ENCODE peak calls at places on chromosomes 7 and 10, in six cellular contexts. One of them, this sample, is unnamed.

GRCh38 chr7:12456506-12456905 is 52.8 kb upstream of the VWDE start:
- DNase-seq in body of pancreas: no peak
- DNase-seq in A549: no peak
- DNase-seq in sigmoid colon: no peak
- DNase-seq in hepatocyte: no peak
- DNase-seq in choroid plexus epithelial cell: peak
- DNase-seq in this sample: no peak

GRCh38 chr10:31940839-31941653 is 12.4 kb upstream of the ARHGAP12 start:
- DNase-seq in body of pancreas: peak
- DNase-seq in A549: peak
- DNase-seq in sigmoid colon: no peak
- DNase-seq in hepatocyte: peak
- DNase-seq in choroid plexus epithelial cell: peak
- DNase-seq in this sample: peak

GRCh38 chr10:71893258-71893815 is 42.3 kb upstream of the PSAP start:
- DNase-seq in body of pancreas: no peak
- DNase-seq in A549: no peak
- DNase-seq in sigmoid colon: no peak
- DNase-seq in hepatocyte: no peak
- DNase-seq in choroid plexus epithelial cell: no peak
- DNase-seq in this sample: no peak

GRCh38 chr7:106050743-106051110 is 61.4 kb downstream of the SYPL1 start:
- DNase-seq in body of pancreas: no peak
- DNase-seq in A549: no peak
- DNase-seq in sigmoid colon: no peak
- DNase-seq in hepatocyte: peak
- DNase-seq in choroid plexus epithelial cell: peak
- DNase-seq in this sample: peak

GRCh38 chr10:27345455-27345909 is 104.9 kb upstream of the ACBD5 start:
- DNase-seq in body of pancreas: no peak
- DNase-seq in A549: no peak
- DNase-seq in sigmoid colon: no peak
- DNase-seq in hepatocyte: no peak
- DNase-seq in choroid plexus epithelial cell: no peak
- DNase-seq in this sample: no peak

GRCh38 chr10:5283305-5284158 is 81.2 kb upstream of the UCN3 start:
- DNase-seq in body of pancreas: peak
- DNase-seq in A549: peak
- DNase-seq in sigmoid colon: peak
- DNase-seq in hepatocyte: peak
- DNase-seq in choroid plexus epithelial cell: peak
- DNase-seq in this sample: peak

GRCh38 chr7:101237206-101238067 is at the start of gene CLDN15:
- DNase-seq in body of pancreas: peak
- DNase-seq in A549: no peak
- DNase-seq in sigmoid colon: peak
- DNase-seq in hepatocyte: peak
- DNase-seq in choroid plexus epithelial cell: peak
- DNase-seq in this sample: peak

GRCh38 chr10:88343761-88344484 is 239.2 kb downstream of the RNLS start:
- DNase-seq in body of pancreas: no peak
- DNase-seq in A549: no peak
- DNase-seq in sigmoid colon: no peak
- DNase-seq in hepatocyte: no peak
- DNase-seq in choroid plexus epithelial cell: no peak
- DNase-seq in this sample: peak

GRCh38 chr10:94889123-94889522 is 49.3 kb upstream of the CYP2C9 start:
- DNase-seq in body of pancreas: no peak
- DNase-seq in A549: no peak
- DNase-seq in sigmoid colon: no peak
- DNase-seq in hepatocyte: no peak
- DNase-seq in choroid plexus epithelial cell: no peak
- DNase-seq in this sample: no peak

GRCh38 chr10:60719721-60720120 is 58.6 kb upstream of the CDK1 start:
- DNase-seq in body of pancreas: no peak
- DNase-seq in A549: no peak
- DNase-seq in sigmoid colon: no peak
- DNase-seq in hepatocyte: no peak
- DNase-seq in choroid plexus epithelial cell: no peak
- DNase-seq in this sample: no peak

GRCh38 chr7:333399-333776 is 43.4 kb downstream of the FOXL3 start:
- DNase-seq in body of pancreas: peak
- DNase-seq in A549: peak
- DNase-seq in sigmoid colon: peak
- DNase-seq in hepatocyte: peak
- DNase-seq in choroid plexus epithelial cell: peak
- DNase-seq in this sample: peak

GRCh38 chr10:3830946-3831345 is 45.9 kb upstream of the KLF6 start:
- DNase-seq in body of pancreas: no peak
- DNase-seq in A549: no peak
- DNase-seq in sigmoid colon: no peak
- DNase-seq in hepatocyte: no peak
- DNase-seq in choroid plexus epithelial cell: peak
- DNase-seq in this sample: no peak

GRCh38 chr10:124545346-124545745 is 83.7 kb downstream of the LHPP start:
- DNase-seq in body of pancreas: no peak
- DNase-seq in A549: no peak
- DNase-seq in sigmoid colon: no peak
- DNase-seq in hepatocyte: no peak
- DNase-seq in choroid plexus epithelial cell: no peak
- DNase-seq in this sample: no peak

GRCh38 chr7:100602889-100603696 is 930 bp downstream of the PCOLCE start:
- DNase-seq in body of pancreas: no peak
- DNase-seq in A549: no peak
- DNase-seq in sigmoid colon: peak
- DNase-seq in hepatocyte: peak
- DNase-seq in choroid plexus epithelial cell: peak
- DNase-seq in this sample: peak

GRCh38 chr7:137983308-137984008 is 18.4 kb downstream of the CREB3L2 start:
- DNase-seq in body of pancreas: no peak
- DNase-seq in A549: no peak
- DNase-seq in sigmoid colon: no peak
- DNase-seq in hepatocyte: peak
- DNase-seq in choroid plexus epithelial cell: no peak
- DNase-seq in this sample: no peak

GRCh38 chr7:129845972-129846327 is 106.8 kb downstream of the UBE2H start:
- DNase-seq in body of pancreas: no peak
- DNase-seq in A549: no peak
- DNase-seq in sigmoid colon: no peak
- DNase-seq in hepatocyte: no peak
- DNase-seq in choroid plexus epithelial cell: peak
- DNase-seq in this sample: peak

GRCh38 chr7:24981544-24981951 is 1.6 kb upstream of the OSBPL3 start:
- DNase-seq in body of pancreas: peak
- DNase-seq in A549: peak
- DNase-seq in sigmoid colon: peak
- DNase-seq in hepatocyte: peak
- DNase-seq in choroid plexus epithelial cell: peak
- DNase-seq in this sample: peak

GRCh38 chr10:8331896-8332729 is 277.6 kb downstream of the GATA3 start:
- DNase-seq in body of pancreas: peak
- DNase-seq in A549: peak
- DNase-seq in sigmoid colon: no peak
- DNase-seq in hepatocyte: peak
- DNase-seq in choroid plexus epithelial cell: peak
- DNase-seq in this sample: peak

DNA sequence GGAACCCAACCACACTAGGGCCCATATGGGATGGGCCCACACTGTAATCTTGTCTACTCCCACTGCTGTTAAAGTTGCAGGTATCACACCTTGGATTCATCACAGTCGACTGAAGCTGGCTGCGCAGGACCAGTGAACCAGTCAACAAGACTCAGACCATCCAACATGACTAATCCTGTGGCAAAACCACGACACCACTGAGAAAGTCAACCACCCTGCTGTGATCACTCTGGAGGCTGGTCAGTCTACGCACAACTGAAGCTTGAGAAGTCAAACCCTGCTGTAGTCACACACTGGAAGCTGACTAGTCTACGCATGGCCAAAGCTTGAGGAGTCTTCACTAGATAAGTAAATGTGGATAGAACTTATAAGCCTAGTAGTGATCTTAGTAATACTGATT is 9.6 kb upstream of the CYREN start:
- DNase-seq in body of pancreas: peak
- DNase-seq in A549: no peak
- DNase-seq in sigmoid colon: no peak
- DNase-seq in hepatocyte: no peak
- DNase-seq in choroid plexus epithelial cell: no peak
- DNase-seq in this sample: no peak
- H3K4me3 ChIP-seq in body of pancreas: no peak
- H3K4me3 ChIP-seq in A549: no peak
- H3K4me3 ChIP-seq in sigmoid colon: no peak
- H3K4me3 ChIP-seq in hepatocyte: no peak
- H3K4me3 ChIP-seq in choroid plexus epithelial cell: no peak
- H3K4me3 ChIP-seq in this sample: no peak

DNA sequence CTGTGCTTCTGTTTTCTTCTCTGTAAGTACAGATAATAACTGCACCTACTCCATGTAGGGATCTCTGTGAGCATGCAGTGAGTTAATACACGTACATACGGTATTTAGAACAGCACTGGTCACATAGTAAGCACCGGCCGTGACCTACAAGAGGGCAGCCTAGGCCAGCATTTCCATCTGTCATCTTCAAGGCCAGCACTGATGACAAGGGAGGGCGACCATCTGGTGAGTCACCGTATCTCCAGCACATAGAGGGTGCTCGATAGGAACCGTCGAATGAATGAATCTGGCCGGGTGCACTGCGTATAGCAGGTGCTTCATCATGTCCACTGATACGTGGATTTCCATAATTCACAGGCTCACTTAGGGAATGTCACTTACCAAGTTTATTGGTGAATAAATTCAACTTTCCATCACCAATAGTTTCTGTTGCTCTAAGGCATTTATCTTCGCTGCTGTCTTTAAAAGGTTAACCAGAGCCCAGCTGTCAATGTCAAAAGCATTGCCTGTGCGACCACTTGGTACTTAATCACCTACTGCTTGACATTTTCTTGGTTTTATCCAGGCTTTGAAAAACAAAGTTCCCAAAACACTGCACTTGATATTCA is 8.3 kb downstream of the NOD1 start:
- DNase-seq in body of pancreas: no peak
- DNase-seq in A549: no peak
- DNase-seq in sigmoid colon: peak
- DNase-seq in hepatocyte: no peak
- DNase-seq in choroid plexus epithelial cell: peak
- DNase-seq in this sample: peak
- H3K4me3 ChIP-seq in body of pancreas: no peak
- H3K4me3 ChIP-seq in A549: no peak
- H3K4me3 ChIP-seq in sigmoid colon: no peak
- H3K4me3 ChIP-seq in hepatocyte: no peak
- H3K4me3 ChIP-seq in choroid plexus epithelial cell: no peak
- H3K4me3 ChIP-seq in this sample: no peak

GRCh38 chr7:37432240-37432917 is 16.3 kb downstream of the ELMO1 start:
- DNase-seq in body of pancreas: no peak
- DNase-seq in A549: no peak
- DNase-seq in sigmoid colon: no peak
- DNase-seq in hepatocyte: no peak
- DNase-seq in choroid plexus epithelial cell: no peak
- DNase-seq in this sample: no peak

GRCh38 chr7:37429435-37429791 is 19.3 kb downstream of the ELMO1 start:
- DNase-seq in body of pancreas: no peak
- DNase-seq in A549: no peak
- DNase-seq in sigmoid colon: no peak
- DNase-seq in hepatocyte: no peak
- DNase-seq in choroid plexus epithelial cell: no peak
- DNase-seq in this sample: no peak

GRCh38 chr7:37430126-37430525 is 18.5 kb downstream of the ELMO1 start:
- DNase-seq in body of pancreas: no peak
- DNase-seq in A549: no peak
- DNase-seq in sigmoid colon: no peak
- DNase-seq in hepatocyte: no peak
- DNase-seq in choroid plexus epithelial cell: no peak
- DNase-seq in this sample: no peak

GRCh38 chr7:37431413-37431812 is 17.3 kb downstream of the ELMO1 start:
- DNase-seq in body of pancreas: no peak
- DNase-seq in A549: no peak
- DNase-seq in sigmoid colon: no peak
- DNase-seq in hepatocyte: no peak
- DNase-seq in choroid plexus epithelial cell: no peak
- DNase-seq in this sample: no peak

DNA sequence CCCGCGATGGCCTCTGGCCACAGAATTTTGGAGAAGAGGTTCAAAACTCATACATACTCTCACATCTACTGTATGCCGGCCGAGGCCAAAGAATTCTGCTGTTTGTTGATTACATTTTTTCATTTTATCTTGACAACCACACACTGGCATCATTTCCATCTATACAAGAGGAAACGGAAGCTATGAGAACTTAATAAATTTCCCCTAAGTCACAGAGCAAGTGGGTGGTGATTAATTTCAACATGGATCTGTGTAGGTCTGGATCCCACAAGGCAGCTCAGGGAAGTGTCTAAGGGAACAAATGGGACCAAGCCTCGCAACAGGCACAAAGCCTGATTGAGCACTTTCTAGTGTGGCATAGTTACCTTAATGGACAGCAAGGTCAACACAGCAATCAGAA is 18.0 kb downstream of the ELMO1 start:
- DNase-seq in body of pancreas: no peak
- DNase-seq in A549: no peak
- DNase-seq in sigmoid colon: no peak
- DNase-seq in hepatocyte: no peak
- DNase-seq in choroid plexus epithelial cell: no peak
- DNase-seq in this sample: no peak
- H3K4me3 ChIP-seq in body of pancreas: no peak
- H3K4me3 ChIP-seq in A549: no peak
- H3K4me3 ChIP-seq in sigmoid colon: no peak
- H3K4me3 ChIP-seq in hepatocyte: no peak
- H3K4me3 ChIP-seq in choroid plexus epithelial cell: no peak
- H3K4me3 ChIP-seq in this sample: no peak

GRCh38 chr10:22899307-22899706 is 28.5 kb upstream of the ARMC3 start:
- DNase-seq in body of pancreas: no peak
- DNase-seq in A549: no peak
- DNase-seq in sigmoid colon: no peak
- DNase-seq in hepatocyte: no peak
- DNase-seq in choroid plexus epithelial cell: peak
- DNase-seq in this sample: no peak

GRCh38 chr10:22897371-22897770 is 30.5 kb upstream of the ARMC3 start:
- DNase-seq in body of pancreas: no peak
- DNase-seq in A549: no peak
- DNase-seq in sigmoid colon: no peak
- DNase-seq in hepatocyte: no peak
- DNase-seq in choroid plexus epithelial cell: no peak
- DNase-seq in this sample: no peak

GRCh38 chr10:22891797-22892196 is 36.1 kb upstream of the ARMC3 start:
- DNase-seq in body of pancreas: no peak
- DNase-seq in A549: no peak
- DNase-seq in sigmoid colon: no peak
- DNase-seq in hepatocyte: no peak
- DNase-seq in choroid plexus epithelial cell: no peak
- DNase-seq in this sample: no peak

GRCh38 chr10:22893776-22894175 is 34.1 kb upstream of the ARMC3 start:
- DNase-seq in body of pancreas: no peak
- DNase-seq in A549: no peak
- DNase-seq in sigmoid colon: no peak
- DNase-seq in hepatocyte: peak
- DNase-seq in choroid plexus epithelial cell: no peak
- DNase-seq in this sample: no peak

DNA sequence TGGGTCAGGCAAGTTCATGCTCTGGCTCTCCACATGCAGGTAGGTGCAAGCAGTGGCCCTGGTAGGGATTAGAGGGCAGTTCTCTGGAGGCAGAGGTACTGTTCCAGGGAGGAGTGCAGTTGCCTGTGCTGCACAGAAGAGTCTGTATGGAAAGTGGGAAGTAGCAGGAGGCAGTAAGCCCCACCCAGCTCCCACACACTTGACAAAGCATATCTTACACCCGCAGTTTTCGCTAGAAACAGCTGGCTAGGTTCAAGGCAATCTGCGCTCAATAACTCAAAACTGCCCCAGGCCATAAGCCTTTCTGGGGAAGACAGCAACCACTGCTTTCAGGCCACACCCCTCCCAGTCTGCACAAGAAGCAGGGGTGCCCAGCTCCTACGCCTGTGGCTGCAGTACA is 33.1 kb upstream of the ARMC3 start:
- DNase-seq in body of pancreas: no peak
- DNase-seq in A549: no peak
- DNase-seq in sigmoid colon: no peak
- DNase-seq in hepatocyte: peak
- DNase-seq in choroid plexus epithelial cell: no peak
- DNase-seq in this sample: no peak
- H3K4me3 ChIP-seq in body of pancreas: no peak
- H3K4me3 ChIP-seq in A549: no peak
- H3K4me3 ChIP-seq in sigmoid colon: no peak
- H3K4me3 ChIP-seq in hepatocyte: no peak
- H3K4me3 ChIP-seq in choroid plexus epithelial cell: no peak
- H3K4me3 ChIP-seq in this sample: no peak

This sample was measured in cardiac fibroblast.